ENCODE peak calls at places on chromosomes 3 and 15, in six cellular contexts. S is fibroblast of lung, A is endodermal cell, O is endothelial cell of umbilical vein, Y is AG04450, P is fibroblast of pulmonary artery. B is an unnamed sample.

GRCh38 chr15:65211157-65211982 is at the start of gene CILP:
- DNase-seq in S (peak; percentile 33), A (no peak), Y (peak; percentile 27), P (peak; percentile 25), O (no peak), B (peak; percentile 49)

GRCh38 chr15:25936004-25936403 is 72.9 kb upstream of the ATP10A start:
- DNase-seq in Y (no peak), O (no peak), P (no peak), A (no peak), S (no peak), B (no peak)

GRCh38 chr3:124395165-124395564 is 335.1 kb upstream of the UMPS start:
- DNase-seq in S (peak; percentile 12), Y (no peak), A (no peak), P (no peak), O (no peak), B (peak; percentile 27)

GRCh38 chr3:13042932-13043275 is 30.3 kb downstream of the IQSEC1 start:
- DNase-seq in Y (no peak), S (no peak), P (no peak), O (no peak), A (no peak), B (no peak)

GRCh38 chr3:52891164-52891563 is 6.2 kb downstream of the STIMATE start:
- DNase-seq in Y (no peak), O (no peak), A (no peak), P (no peak), S (no peak), B (no peak)

GRCh38 chr3:141440942-141441341 is 45.9 kb upstream of the RASA2 start:
- DNase-seq in O (no peak), Y (no peak), S (no peak), P (no peak), A (no peak), B (no peak)

GRCh38 chr3:195451373-195452000 is 8.7 kb upstream of the ACAP2 start:
- DNase-seq in S (no peak), P (no peak), Y (no peak), A (no peak), O (no peak), B (no peak)

GRCh38 chr3:99747915-99748314 is 69.7 kb upstream of the CMSS1 start:
- DNase-seq in Y (no peak), P (peak; percentile 58), S (peak; percentile 70), A (no peak), O (peak; percentile 62), B (no peak)

GRCh38 chr15:101501703-101502373 is 12.3 kb upstream of the PCSK6 start:
- DNase-seq in A (peak; percentile 92), P (peak; percentile 33), O (peak; percentile 34), Y (no peak), S (no peak), B (peak; percentile 36)

GRCh38 chr3:180421711-180422110 is 180.3 kb upstream of the TTC14 start:
- DNase-seq in A (no peak), P (peak; percentile 31), Y (no peak), S (no peak), O (no peak), B (peak; percentile 12)

GRCh38 chr3:57078366-57079220 is 18.1 kb downstream of the SPATA12 start:
- DNase-seq in O (peak; percentile 45), P (peak; percentile 60), Y (no peak), S (peak; percentile 55), A (peak; percentile 79), B (peak; percentile 72)

GRCh38 chr3:128619146-128619890 is 31.3 kb downstream of the RPN1 start:
- DNase-seq in P (peak; percentile 93), S (peak; percentile 75), Y (peak; percentile 67), A (no peak), O (peak; percentile 67), B (peak; percentile 80)

GRCh38 chr15:66008920-66009572 is 139.8 kb downstream of the RAB11A start:
- DNase-seq in O (no peak), P (no peak), S (no peak), Y (no peak), A (no peak), B (no peak)

GRCh38 chr3:43390255-43390588 is 103.9 kb downstream of the SNRK start:
- DNase-seq in O (no peak), Y (no peak), P (no peak), A (no peak), S (no peak), B (no peak)

GRCh38 chr3:125001557-125002413 is 54.0 kb downstream of the HEG1 start:
- DNase-seq in S (no peak), P (no peak), O (no peak), Y (no peak), A (no peak), B (no peak)

GRCh38 chr3:102307442-102307841 is 127.4 kb upstream of the ZPLD1 start:
- DNase-seq in O (no peak), Y (no peak), S (no peak), A (peak; percentile 65), P (no peak), B (no peak)

GRCh38 chr15:60421544-60421943 is 23.8 kb upstream of the ANXA2 start:
- DNase-seq in A (no peak), O (peak; percentile 77), Y (no peak), P (peak; percentile 86), S (peak; percentile 83), B (peak; percentile 75)

GRCh38 chr15:77898811-77899730 is 178.4 kb downstream of the TBC1D2B start:
- DNase-seq in S (no peak), Y (no peak), P (no peak), O (no peak), A (no peak), B (no peak)

GRCh38 chr3:116423365-116423764 is 21.9 kb downstream of the LSAMP start:
- DNase-seq in Y (no peak), S (peak; percentile 29), A (no peak), O (no peak), P (no peak), B (no peak)

GRCh38 chr15:49868348-49868747 is 247.5 kb downstream of the DTWD1 start:
- DNase-seq in O (no peak), Y (no peak), P (no peak), S (no peak), A (no peak), B (no peak)

GRCh38 chr15:64009798-64010241 is 36.5 kb downstream of the DAPK2 start:
- DNase-seq in S (peak; percentile 74), Y (no peak), P (no peak), A (no peak), O (no peak), B (no peak)

GRCh38 chr15:41882689-41883483 is 11.0 kb downstream of the SPTBN5 start:
- DNase-seq in S (no peak), P (no peak), O (no peak), Y (no peak), A (no peak), B (no peak)

GRCh38 chr3:64824281-64824980 is 136.6 kb upstream of the ADAMTS9 start:
- DNase-seq in O (peak; percentile 45), Y (no peak), S (peak; percentile 52), P (peak; percentile 76), A (no peak), B (peak; percentile 18)

DNA sequence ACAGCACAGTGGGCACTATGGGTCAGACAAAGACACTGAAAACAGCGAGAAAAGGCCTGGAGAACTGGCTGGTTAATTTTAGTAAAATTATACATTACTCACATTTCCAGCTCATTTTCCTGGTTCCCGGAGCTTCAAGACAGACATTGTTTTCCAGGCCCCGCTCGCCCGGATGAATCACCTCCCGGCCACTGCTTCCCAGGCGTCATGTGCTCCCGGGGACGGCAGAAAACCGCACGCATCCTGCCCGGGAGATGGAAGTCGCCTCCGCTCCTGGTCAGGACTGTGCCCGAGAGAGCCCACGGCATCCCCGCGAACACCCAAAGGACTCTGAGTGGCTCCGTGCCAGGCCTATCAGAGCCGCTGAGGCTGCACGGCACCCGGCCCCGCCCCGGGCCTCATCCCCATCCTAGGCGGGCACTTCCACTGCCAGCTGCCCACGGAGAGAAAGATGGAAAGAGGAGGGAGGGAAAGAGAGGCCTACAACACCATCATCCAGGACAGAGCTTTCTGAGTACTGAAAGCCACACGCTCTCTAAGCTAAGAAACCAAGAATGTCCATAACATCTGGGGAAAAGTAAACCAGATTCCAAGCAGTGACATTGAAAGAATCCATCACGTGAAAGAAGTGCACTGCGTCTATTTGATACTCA is 75.1 kb downstream of the VGLL4 start:
- DNase-seq in P (peak; percentile 92), S (peak; percentile 97), O (peak; percentile 97), Y (peak; percentile 75), A (no peak), B (peak; percentile 95)
- H3K4me3 ChIP-seq in P (peak overlapping the region; percentile 45), S (no peak overlapping the region), O (peak overlapping the region; percentile 3), Y (peak overlapping the region; percentile 58), A (no peak overlapping the region), B (peak overlapping the region; percentile 43)

DNA sequence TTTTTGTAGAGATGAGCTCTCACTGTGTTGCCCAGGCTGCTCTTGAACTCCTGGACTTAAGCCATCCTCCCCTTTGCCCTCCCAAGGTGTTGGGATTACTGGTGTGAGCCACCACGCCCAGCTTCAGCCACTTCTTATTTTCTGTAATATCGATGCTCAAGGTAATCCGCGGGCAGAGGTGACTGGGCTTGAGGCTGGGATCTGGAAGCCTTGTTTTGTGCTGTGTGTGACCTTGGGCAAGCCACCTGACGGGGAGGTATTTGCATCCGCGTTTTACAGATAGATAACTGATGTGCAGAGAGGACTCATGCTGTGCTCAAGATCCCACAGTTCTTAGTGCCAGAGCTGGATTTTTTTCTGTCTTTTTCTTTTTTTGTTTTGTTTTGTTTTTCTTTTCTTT is 27.8 kb upstream of the SEMA4B start:
- DNase-seq in Y (no peak), A (no peak), P (no peak), S (no peak), O (no peak), B (no peak)
- TF ChIP-seq CTCF in Y (no peak), A (no peak), P (no peak), S (no peak), O (no peak), B (no peak)

GRCh38 chr3:185153170-185153733 is 392 bp upstream of the C3orf70 start:
- DNase-seq in A (peak; percentile 86), P (no peak), Y (no peak), S (no peak), O (peak; percentile 17), B (no peak)

GRCh38 chr3:185155678-185156077 is 2.8 kb upstream of the C3orf70 start:
- DNase-seq in S (no peak), O (no peak), Y (no peak), A (no peak), P (no peak), B (no peak)

GRCh38 chr3:185152433-185153169 is at the start of gene C3orf70:
- DNase-seq in O (peak; percentile 40), Y (no peak), A (peak; percentile 82), S (peak; percentile 65), P (peak; percentile 42), B (peak; percentile 57)

GRCh38 chr3:185151959-185152432 is 864 bp downstream of the C3orf70 start:
- DNase-seq in A (no peak), S (no peak), Y (no peak), O (no peak), P (peak; percentile 23), B (peak; percentile 23)

GRCh38 chr3:185153861-185154629 is 1.2 kb upstream of the C3orf70 start:
- DNase-seq in A (peak; percentile 74), O (no peak), S (no peak), Y (no peak), P (no peak), B (no peak)
- H3K4me3 ChIP-seq in A (no peak overlapping the region), O (no peak overlapping the region), S (no peak overlapping the region), Y (no peak overlapping the region), P (no peak overlapping the region), B (no peak overlapping the region)

GRCh38 chr3:156576887-156577427 is 22.0 kb upstream of the SSR3 start:
- DNase-seq in P (peak; percentile 25), S (no peak), Y (no peak), A (no peak), O (no peak), B (peak; percentile 19)
- TF ChIP-seq CTCF in P (no peak), S (no peak), Y (no peak), A (no peak), O (no peak), B (no peak)

GRCh38 chr15:95845862-95846515 is 484.5 kb upstream of the NR2F2 start:
- DNase-seq in P (peak; percentile 17), S (no peak), O (no peak), Y (peak; percentile 42), A (no peak), B (peak; percentile 92)
- H3K4me3 ChIP-seq in P (no peak overlapping the region), S (no peak overlapping the region), O (no peak overlapping the region), Y (no peak overlapping the region), A (no peak overlapping the region), B (no peak overlapping the region)

B was measured in fibroblast of villous mesenchyme.